ENCODE peak calls at places on chromosomes 3 and 15, in six cellular contexts. R is Peyer's patch, H is neural crest cell, Z is adrenal gland, M is tibial artery, E is HCT116. W is an unnamed sample.
A peak's percentile ranks its signal among the peaks of the same experiment; 100 is the strongest.

GRCh38 chr15:64017082-64017588 is 29.1 kb downstream of the DAPK2 start:
- DNase-seq in R (no peak), H (no peak), Z (no peak), M (no peak), E (peak; percentile 59), W (no peak)

GRCh38 chr3:195263193-195263924 is 7.6 kb downstream of the XXYLT1 start:
- DNase-seq in R (no peak), H (no peak), Z (no peak), M (no peak), E (no peak), W (no peak)

GRCh38 chr3:197364410-197365071 is 66.1 kb upstream of the DLG1 start:
- DNase-seq in R (no peak), H (no peak), Z (no peak), M (no peak), E (no peak), W (no peak)

GRCh38 chr3:142808103-142808917 is 80.6 kb downstream of the PCOLCE2 start:
- DNase-seq in R (no peak), H (no peak), Z (no peak), M (no peak), E (peak; percentile 50), W (no peak)

GRCh38 chr3:73094951-73095350 is 33.5 kb downstream of the EBLN2 start:
- DNase-seq in R (no peak), H (peak; percentile 38), Z (no peak), M (no peak), E (no peak), W (no peak)

GRCh38 chr3:115784739-115785571 is 161.6 kb downstream of the GAP43 start:
- DNase-seq in R (no peak), H (no peak), Z (no peak), M (no peak), E (no peak), W (peak; percentile 19)

GRCh38 chr3:108883373-108883772 is 60.8 kb downstream of the TRAT1 start:
- DNase-seq in R (no peak), H (no peak), Z (no peak), M (no peak), E (no peak), W (no peak)

GRCh38 chr3:196886175-196886574 is 18.5 kb downstream of the SENP5 start:
- DNase-seq in R (no peak), H (no peak), Z (no peak), M (no peak), E (no peak), W (no peak)

GRCh38 chr3:194559530-194559929 is 72.7 kb upstream of the ATP13A3 start:
- DNase-seq in R (no peak), H (no peak), Z (no peak), M (no peak), E (no peak), W (no peak)

GRCh38 chr3:143970773-143971366 is 753 bp upstream of the DIPK2A start:
- DNase-seq in R (peak; percentile 46), H (peak; percentile 53), Z (peak; percentile 62), M (peak; percentile 75), E (peak; percentile 22), W (peak; percentile 64)

GRCh38 chr3:76954412-76954811 is 85.5 kb upstream of the ROBO2 start:
- DNase-seq in R (no peak), H (no peak), Z (no peak), M (no peak), E (no peak), W (no peak)

GRCh38 chr3:143849854-143850549 is 1.7 kb upstream of the SLC9A9 start:
- DNase-seq in R (no peak), H (no peak), Z (no peak), M (no peak), E (no peak), W (no peak)

GRCh38 chr3:139434764-139435291 is 41.5 kb downstream of the RBP2 start:
- DNase-seq in R (no peak), H (no peak), Z (no peak), M (no peak), E (no peak), W (no peak)

GRCh38 chr3:38122712-38123290 is 14.1 kb downstream of the ACAA1 start:
- DNase-seq in R (no peak), H (no peak), Z (no peak), M (peak; percentile 64), E (no peak), W (no peak)

GRCh38 chr3:71226565-71227281 is 356.8 kb downstream of the FOXP1 start:
- DNase-seq in R (peak; percentile 56), H (no peak), Z (no peak), M (peak; percentile 72), E (no peak), W (peak; percentile 59)

GRCh38 chr3:146504546-146505197 is 35.3 kb upstream of the PLSCR2 start:
- DNase-seq in R (no peak), H (no peak), Z (no peak), M (no peak), E (peak; percentile 33), W (no peak)

GRCh38 chr15:60096157-60096556 is 92.0 kb downstream of the FOXB1 start:
- DNase-seq in R (no peak), H (no peak), Z (no peak), M (no peak), E (no peak), W (no peak)

GRCh38 chr15:83118291-83118827 is 10.9 kb downstream of the TM6SF1 start:
- DNase-seq in R (no peak), H (no peak), Z (no peak), M (no peak), E (no peak), W (no peak)

GRCh38 chr3:128232421-128233180 is 79.3 kb downstream of the EEFSEC start:
- DNase-seq in R (no peak), H (no peak), Z (no peak), M (no peak), E (no peak), W (no peak)

GRCh38 chr3:117192888-117193287 is 483.3 kb downstream of the TUSC7 start:
- DNase-seq in R (no peak), H (no peak), Z (no peak), M (no peak), E (no peak), W (no peak)

GRCh38 chr3:48776854-48777253 is 59.8 kb upstream of the IP6K2 start:
- DNase-seq in R (no peak), H (no peak), Z (no peak), M (no peak), E (no peak), W (no peak)

GRCh38 chr3:191696356-191696755 is 235.4 kb downstream of the PYDC2 start:
- DNase-seq in R (no peak), H (no peak), Z (no peak), M (no peak), E (no peak), W (no peak)

GRCh38 chr3:192851821-192852352 is 65.8 kb downstream of the MB21D2 start:
- DNase-seq in R (peak; percentile 39), H (no peak), Z (peak; percentile 84), M (peak; percentile 76), E (peak; percentile 69), W (no peak)

GRCh38 chr3:37026851-37027250 is 33.5 kb downstream of the MLH1 start:
- DNase-seq in R (no peak), H (no peak), Z (no peak), M (no peak), E (no peak), W (no peak)

GRCh38 chr3:37025562-37026335 is 32.4 kb downstream of the MLH1 start:
- DNase-seq in R (no peak), H (no peak), Z (no peak), M (no peak), E (no peak), W (no peak)

GRCh38 chr3:37028329-37028728 is 35.0 kb downstream of the MLH1 start:
- DNase-seq in R (no peak), H (no peak), Z (peak; percentile 40), M (no peak), E (no peak), W (no peak)

GRCh38 chr3:37024820-37025405 is 31.6 kb downstream of the MLH1 start:
- DNase-seq in R (no peak), H (no peak), Z (no peak), M (no peak), E (no peak), W (no peak)

GRCh38 chr3:37024092-37024491 is 30.8 kb downstream of the MLH1 start:
- DNase-seq in R (no peak), H (no peak), Z (no peak), M (no peak), E (peak; percentile 4), W (peak; percentile 9)
- TF ChIP-seq CTCF in R (peak; percentile 60), H (peak; percentile 39), Z (peak; percentile 26), M (peak; percentile 61), E (peak; percentile 39), W (no peak)

GRCh38 chr3:103437850-103438249 is 1003.0 kb downstream of the ZPLD1 start:
- DNase-seq in R (no peak), H (no peak), Z (no peak), M (no peak), E (no peak), W (no peak)

DNA sequence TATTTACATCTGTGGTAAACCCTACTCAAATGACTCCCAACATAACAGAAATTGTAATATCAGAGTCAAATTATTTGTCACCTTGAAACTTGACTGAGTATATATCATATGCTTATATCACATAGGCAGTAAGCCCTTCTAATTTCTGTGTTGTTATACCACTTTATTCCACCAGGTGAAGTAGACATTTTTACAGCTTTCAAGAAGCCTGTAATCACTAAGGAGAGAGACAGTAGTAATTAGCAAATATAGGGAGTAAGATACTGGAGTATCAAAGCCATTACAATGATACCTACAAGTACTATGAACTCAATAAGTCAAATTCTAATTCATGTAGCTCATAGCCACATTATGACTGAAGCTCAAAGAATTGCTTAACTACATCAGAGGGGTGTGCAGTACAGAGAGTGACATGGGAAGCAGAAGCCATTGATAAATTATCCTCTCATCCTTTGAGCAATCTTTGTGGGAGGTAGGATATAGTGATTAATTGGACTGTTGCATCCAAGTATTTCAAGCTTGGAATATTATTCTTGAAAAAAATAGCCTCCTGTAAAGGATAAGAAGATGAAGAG is 1005.8 kb downstream of the ZPLD1 start:
- DNase-seq in R (no peak), H (no peak), Z (no peak), M (no peak), E (peak; percentile 29), W (no peak)
- TF ChIP-seq CTCF in R (no peak), H (peak; percentile 64), Z (no peak), M (no peak), E (peak; percentile 4), W (no peak)

DNA sequence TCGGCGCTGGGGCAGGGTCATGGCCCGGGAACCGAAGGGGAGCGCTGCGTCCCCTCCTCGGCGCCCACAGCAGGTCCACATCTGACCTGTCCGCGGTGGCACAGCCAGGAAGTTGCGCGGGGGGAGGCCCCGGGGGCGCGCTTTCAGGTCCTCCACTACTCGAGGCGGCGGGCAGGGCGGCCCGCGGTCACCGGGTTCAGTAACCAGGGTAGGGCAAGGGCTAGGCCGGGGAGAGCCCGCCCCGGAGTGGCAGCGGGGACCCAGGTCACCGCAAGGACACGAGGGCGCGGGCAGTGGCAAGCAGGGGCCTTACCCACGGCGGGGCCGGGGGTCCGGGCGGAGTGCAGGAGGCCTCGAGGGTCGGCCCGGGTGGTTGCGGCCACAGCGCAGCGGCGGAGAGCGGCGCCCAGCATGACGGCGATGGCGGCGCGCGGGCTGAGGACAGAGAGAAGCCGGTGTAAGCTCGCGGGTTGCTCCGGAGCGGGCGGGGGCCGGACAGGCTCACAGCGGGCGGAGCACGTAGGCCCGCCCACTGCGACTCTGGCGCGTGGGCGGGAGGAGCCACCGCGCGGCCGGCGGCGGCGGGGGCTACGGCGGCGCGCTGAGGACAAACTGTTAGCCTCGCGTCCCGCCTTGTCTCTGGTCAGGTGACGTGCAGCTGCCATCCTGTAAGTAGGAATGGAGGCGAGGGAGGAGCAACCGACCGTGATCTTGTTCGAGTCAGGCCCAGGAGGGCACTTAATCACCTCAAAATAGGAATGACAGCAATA is at the start of gene COX5A:
- DNase-seq in R (peak; percentile 92), H (peak; percentile 81), Z (peak; percentile 93), M (peak; percentile 97), E (peak; percentile 91), W (peak; percentile 96)
- TF ChIP-seq CTCF in R (no peak), H (no peak), Z (no peak), M (peak; percentile 19), E (no peak), W (no peak)

GRCh38 chr15:26475554-26475953 is 297.3 kb downstream of the GABRB3 start:
- DNase-seq in R (no peak), H (no peak), Z (no peak), M (no peak), E (no peak), W (no peak)
- TF ChIP-seq CTCF in R (no peak), H (no peak), Z (no peak), M (no peak), E (no peak), W (no peak)